ENCODE peak calls at places on chromosomes 3 and 15, in eight cellular contexts. One of them, this sample, is unnamed.

GRCh38 chr15:89646416-89647141 is 8.7 kb downstream of the KIF7 start:
- DNase-seq in NCI-H524: no peak
- DNase-seq in activated T-helper 1 cell treated with Interleukin-2 at 50 U/mL for 16 hours: no peak
- DNase-seq in activated T-cell treated with anti-CD3 and anti-CD28 coated beads for 1 hour: no peak
- DNase-seq in HFFc6: no peak
- DNase-seq in DMS 273 treated with DMSO at 0.1 percent for 48 hours: no peak
- DNase-seq in endodermal cell: no peak
- DNase-seq in CD8-positive, alpha-beta memory T cell: no peak
- DNase-seq in this sample: no peak

GRCh38 chr15:27686376-27686775 is 412.7 kb downstream of the OCA2 start:
- DNase-seq in CD8-positive, alpha-beta memory T cell: no peak
- DNase-seq in HFFc6: no peak
- DNase-seq in activated T-cell treated with anti-CD3 and anti-CD28 coated beads for 1 hour: no peak
- DNase-seq in endodermal cell: peak; percentile 33
- DNase-seq in activated T-helper 1 cell treated with Interleukin-2 at 50 U/mL for 16 hours: no peak
- DNase-seq in NCI-H524: no peak
- DNase-seq in DMS 273 treated with DMSO at 0.1 percent for 48 hours: no peak
- DNase-seq in this sample: no peak

GRCh38 chr15:43859546-43859945 is 32.7 kb downstream of the WDR76 start:
- DNase-seq in CD8-positive, alpha-beta memory T cell: no peak
- DNase-seq in activated T-helper 1 cell treated with Interleukin-2 at 50 U/mL for 16 hours: no peak
- DNase-seq in endodermal cell: no peak
- DNase-seq in activated T-cell treated with anti-CD3 and anti-CD28 coated beads for 1 hour: no peak
- DNase-seq in NCI-H524: no peak
- DNase-seq in DMS 273 treated with DMSO at 0.1 percent for 48 hours: no peak
- DNase-seq in HFFc6: no peak
- DNase-seq in this sample: no peak

GRCh38 chr15:65952425-65953053 is 83.2 kb downstream of the RAB11A start:
- DNase-seq in endodermal cell: peak; percentile 91
- DNase-seq in HFFc6: peak; percentile 35
- DNase-seq in activated T-helper 1 cell treated with Interleukin-2 at 50 U/mL for 16 hours: no peak
- DNase-seq in CD8-positive, alpha-beta memory T cell: no peak
- DNase-seq in activated T-cell treated with anti-CD3 and anti-CD28 coated beads for 1 hour: no peak
- DNase-seq in NCI-H524: no peak
- DNase-seq in DMS 273 treated with DMSO at 0.1 percent for 48 hours: no peak
- DNase-seq in this sample: no peak

GRCh38 chr3:38453075-38453913 is at the start of gene ACVR2B:
- DNase-seq in NCI-H524: peak; percentile 64
- DNase-seq in CD8-positive, alpha-beta memory T cell: peak; percentile 61
- DNase-seq in DMS 273 treated with DMSO at 0.1 percent for 48 hours: no peak
- DNase-seq in HFFc6: peak; percentile 29
- DNase-seq in endodermal cell: peak; percentile 96
- DNase-seq in activated T-cell treated with anti-CD3 and anti-CD28 coated beads for 1 hour: peak; percentile 63
- DNase-seq in activated T-helper 1 cell treated with Interleukin-2 at 50 U/mL for 16 hours: peak; percentile 48
- DNase-seq in this sample: peak; percentile 63

GRCh38 chr3:89368846-89369245 is 261.4 kb downstream of the EPHA3 start:
- DNase-seq in activated T-helper 1 cell treated with Interleukin-2 at 50 U/mL for 16 hours: no peak
- DNase-seq in NCI-H524: no peak
- DNase-seq in endodermal cell: no peak
- DNase-seq in HFFc6: no peak
- DNase-seq in DMS 273 treated with DMSO at 0.1 percent for 48 hours: no peak
- DNase-seq in activated T-cell treated with anti-CD3 and anti-CD28 coated beads for 1 hour: no peak
- DNase-seq in CD8-positive, alpha-beta memory T cell: no peak
- DNase-seq in this sample: no peak

GRCh38 chr15:50119063-50119700 is at the start of gene ATP8B4:
- DNase-seq in HFFc6: no peak
- DNase-seq in activated T-helper 1 cell treated with Interleukin-2 at 50 U/mL for 16 hours: no peak
- DNase-seq in endodermal cell: peak; percentile 73
- DNase-seq in CD8-positive, alpha-beta memory T cell: no peak
- DNase-seq in NCI-H524: no peak
- DNase-seq in DMS 273 treated with DMSO at 0.1 percent for 48 hours: no peak
- DNase-seq in activated T-cell treated with anti-CD3 and anti-CD28 coated beads for 1 hour: no peak
- DNase-seq in this sample: no peak

GRCh38 chr3:49098429-49098828 is 4.6 kb upstream of the QRICH1 start:
- DNase-seq in activated T-cell treated with anti-CD3 and anti-CD28 coated beads for 1 hour: no peak
- DNase-seq in activated T-helper 1 cell treated with Interleukin-2 at 50 U/mL for 16 hours: no peak
- DNase-seq in endodermal cell: no peak
- DNase-seq in HFFc6: no peak
- DNase-seq in NCI-H524: no peak
- DNase-seq in CD8-positive, alpha-beta memory T cell: no peak
- DNase-seq in DMS 273 treated with DMSO at 0.1 percent for 48 hours: no peak
- DNase-seq in this sample: no peak

GRCh38 chr3:28349397-28350000 is 875 bp upstream of the AZI2 start:
- DNase-seq in activated T-cell treated with anti-CD3 and anti-CD28 coated beads for 1 hour: no peak
- DNase-seq in CD8-positive, alpha-beta memory T cell: no peak
- DNase-seq in NCI-H524: peak; percentile 81
- DNase-seq in HFFc6: no peak
- DNase-seq in DMS 273 treated with DMSO at 0.1 percent for 48 hours: peak; percentile 39
- DNase-seq in activated T-helper 1 cell treated with Interleukin-2 at 50 U/mL for 16 hours: no peak
- DNase-seq in endodermal cell: no peak
- DNase-seq in this sample: no peak

GRCh38 chr15:79973445-79974180 is 2.6 kb upstream of the BCL2A1 start:
- DNase-seq in HFFc6: no peak
- DNase-seq in NCI-H524: no peak
- DNase-seq in endodermal cell: no peak
- DNase-seq in CD8-positive, alpha-beta memory T cell: no peak
- DNase-seq in DMS 273 treated with DMSO at 0.1 percent for 48 hours: no peak
- DNase-seq in activated T-helper 1 cell treated with Interleukin-2 at 50 U/mL for 16 hours: no peak
- DNase-seq in activated T-cell treated with anti-CD3 and anti-CD28 coated beads for 1 hour: no peak
- DNase-seq in this sample: no peak

GRCh38 chr3:15113884-15114283 is 14.9 kb upstream of the RBSN start:
- DNase-seq in endodermal cell: no peak
- DNase-seq in activated T-helper 1 cell treated with Interleukin-2 at 50 U/mL for 16 hours: no peak
- DNase-seq in HFFc6: no peak
- DNase-seq in activated T-cell treated with anti-CD3 and anti-CD28 coated beads for 1 hour: no peak
- DNase-seq in CD8-positive, alpha-beta memory T cell: no peak
- DNase-seq in DMS 273 treated with DMSO at 0.1 percent for 48 hours: no peak
- DNase-seq in NCI-H524: no peak
- DNase-seq in this sample: no peak

GRCh38 chr15:67899596-67900283 is 59.9 kb upstream of the RNU6-1 start:
- DNase-seq in CD8-positive, alpha-beta memory T cell: no peak
- DNase-seq in activated T-helper 1 cell treated with Interleukin-2 at 50 U/mL for 16 hours: no peak
- DNase-seq in activated T-cell treated with anti-CD3 and anti-CD28 coated beads for 1 hour: no peak
- DNase-seq in DMS 273 treated with DMSO at 0.1 percent for 48 hours: no peak
- DNase-seq in HFFc6: no peak
- DNase-seq in endodermal cell: no peak
- DNase-seq in NCI-H524: no peak
- DNase-seq in this sample: no peak

GRCh38 chr15:85527907-85528306 is 147.5 kb downstream of the AKAP13 start:
- DNase-seq in activated T-helper 1 cell treated with Interleukin-2 at 50 U/mL for 16 hours: no peak
- DNase-seq in endodermal cell: no peak
- DNase-seq in HFFc6: peak; percentile 75
- DNase-seq in activated T-cell treated with anti-CD3 and anti-CD28 coated beads for 1 hour: no peak
- DNase-seq in NCI-H524: no peak
- DNase-seq in DMS 273 treated with DMSO at 0.1 percent for 48 hours: no peak
- DNase-seq in CD8-positive, alpha-beta memory T cell: no peak
- DNase-seq in this sample: no peak

GRCh38 chr3:143897558-143898305 is 49.5 kb upstream of the SLC9A9 start:
- DNase-seq in NCI-H524: no peak
- DNase-seq in HFFc6: peak; percentile 8
- DNase-seq in activated T-helper 1 cell treated with Interleukin-2 at 50 U/mL for 16 hours: no peak
- DNase-seq in CD8-positive, alpha-beta memory T cell: no peak
- DNase-seq in endodermal cell: peak; percentile 53
- DNase-seq in activated T-cell treated with anti-CD3 and anti-CD28 coated beads for 1 hour: no peak
- DNase-seq in DMS 273 treated with DMSO at 0.1 percent for 48 hours: no peak
- DNase-seq in this sample: no peak

GRCh38 chr15:64024172-64025050 is 21.9 kb downstream of the DAPK2 start:
- DNase-seq in HFFc6: no peak
- DNase-seq in CD8-positive, alpha-beta memory T cell: no peak
- DNase-seq in activated T-helper 1 cell treated with Interleukin-2 at 50 U/mL for 16 hours: no peak
- DNase-seq in endodermal cell: peak; percentile 71
- DNase-seq in activated T-cell treated with anti-CD3 and anti-CD28 coated beads for 1 hour: no peak
- DNase-seq in DMS 273 treated with DMSO at 0.1 percent for 48 hours: no peak
- DNase-seq in NCI-H524: no peak
- DNase-seq in this sample: no peak

GRCh38 chr3:72748659-72749058 is 99.6 kb downstream of the SHQ1 start:
- DNase-seq in NCI-H524: no peak
- DNase-seq in CD8-positive, alpha-beta memory T cell: no peak
- DNase-seq in endodermal cell: no peak
- DNase-seq in activated T-helper 1 cell treated with Interleukin-2 at 50 U/mL for 16 hours: no peak
- DNase-seq in HFFc6: no peak
- DNase-seq in activated T-cell treated with anti-CD3 and anti-CD28 coated beads for 1 hour: no peak
- DNase-seq in DMS 273 treated with DMSO at 0.1 percent for 48 hours: no peak
- DNase-seq in this sample: no peak

GRCh38 chr15:70806992-70807712 is 43.8 kb upstream of the UACA start:
- DNase-seq in HFFc6: no peak
- DNase-seq in activated T-cell treated with anti-CD3 and anti-CD28 coated beads for 1 hour: no peak
- DNase-seq in NCI-H524: no peak
- DNase-seq in endodermal cell: peak; percentile 13
- DNase-seq in CD8-positive, alpha-beta memory T cell: no peak
- DNase-seq in DMS 273 treated with DMSO at 0.1 percent for 48 hours: no peak
- DNase-seq in activated T-helper 1 cell treated with Interleukin-2 at 50 U/mL for 16 hours: no peak
- DNase-seq in this sample: no peak

GRCh38 chr3:64954995-64955636 is 267.3 kb upstream of the ADAMTS9 start:
- DNase-seq in endodermal cell: no peak
- DNase-seq in HFFc6: no peak
- DNase-seq in CD8-positive, alpha-beta memory T cell: no peak
- DNase-seq in NCI-H524: no peak
- DNase-seq in activated T-helper 1 cell treated with Interleukin-2 at 50 U/mL for 16 hours: no peak
- DNase-seq in activated T-cell treated with anti-CD3 and anti-CD28 coated beads for 1 hour: no peak
- DNase-seq in DMS 273 treated with DMSO at 0.1 percent for 48 hours: no peak
- DNase-seq in this sample: no peak

GRCh38 chr3:46228259-46229222 is 13.7 kb upstream of the CCR3 start:
- DNase-seq in CD8-positive, alpha-beta memory T cell: no peak
- DNase-seq in endodermal cell: no peak
- DNase-seq in HFFc6: peak; percentile 59
- DNase-seq in NCI-H524: no peak
- DNase-seq in DMS 273 treated with DMSO at 0.1 percent for 48 hours: no peak
- DNase-seq in activated T-helper 1 cell treated with Interleukin-2 at 50 U/mL for 16 hours: no peak
- DNase-seq in activated T-cell treated with anti-CD3 and anti-CD28 coated beads for 1 hour: no peak
- DNase-seq in this sample: no peak

GRCh38 chr15:77706482-77707244 is 74.0 kb upstream of the LINGO1 start:
- DNase-seq in CD8-positive, alpha-beta memory T cell: no peak
- DNase-seq in activated T-cell treated with anti-CD3 and anti-CD28 coated beads for 1 hour: no peak
- DNase-seq in DMS 273 treated with DMSO at 0.1 percent for 48 hours: no peak
- DNase-seq in endodermal cell: no peak
- DNase-seq in activated T-helper 1 cell treated with Interleukin-2 at 50 U/mL for 16 hours: no peak
- DNase-seq in NCI-H524: no peak
- DNase-seq in HFFc6: no peak
- DNase-seq in this sample: no peak

GRCh38 chr15:78206326-78207109 is 27.8 kb downstream of the ACSBG1 start:
- DNase-seq in activated T-helper 1 cell treated with Interleukin-2 at 50 U/mL for 16 hours: no peak
- DNase-seq in activated T-cell treated with anti-CD3 and anti-CD28 coated beads for 1 hour: no peak
- DNase-seq in CD8-positive, alpha-beta memory T cell: no peak
- DNase-seq in endodermal cell: peak; percentile 54
- DNase-seq in NCI-H524: no peak
- DNase-seq in HFFc6: peak; percentile 44
- DNase-seq in DMS 273 treated with DMSO at 0.1 percent for 48 hours: no peak
- DNase-seq in this sample: no peak

GRCh38 chr3:24678441-24678865 is 183.8 kb upstream of the THRB start:
- DNase-seq in CD8-positive, alpha-beta memory T cell: no peak
- DNase-seq in activated T-cell treated with anti-CD3 and anti-CD28 coated beads for 1 hour: no peak
- DNase-seq in DMS 273 treated with DMSO at 0.1 percent for 48 hours: no peak
- DNase-seq in NCI-H524: no peak
- DNase-seq in activated T-helper 1 cell treated with Interleukin-2 at 50 U/mL for 16 hours: no peak
- DNase-seq in HFFc6: no peak
- DNase-seq in endodermal cell: no peak
- DNase-seq in this sample: no peak

GRCh38 chr15:45376300-45376928 is 1.9 kb downstream of the GATM start:
- DNase-seq in endodermal cell: peak; percentile 66
- DNase-seq in HFFc6: no peak
- DNase-seq in CD8-positive, alpha-beta memory T cell: no peak
- DNase-seq in activated T-helper 1 cell treated with Interleukin-2 at 50 U/mL for 16 hours: no peak
- DNase-seq in NCI-H524: no peak
- DNase-seq in activated T-cell treated with anti-CD3 and anti-CD28 coated beads for 1 hour: no peak
- DNase-seq in DMS 273 treated with DMSO at 0.1 percent for 48 hours: no peak
- DNase-seq in this sample: no peak

GRCh38 chr3:15207836-15208504 is 1.9 kb downstream of the CAPN7 start:
- DNase-seq in activated T-cell treated with anti-CD3 and anti-CD28 coated beads for 1 hour: no peak
- DNase-seq in activated T-helper 1 cell treated with Interleukin-2 at 50 U/mL for 16 hours: no peak
- DNase-seq in endodermal cell: no peak
- DNase-seq in HFFc6: peak; percentile 25
- DNase-seq in CD8-positive, alpha-beta memory T cell: no peak
- DNase-seq in NCI-H524: no peak
- DNase-seq in DMS 273 treated with DMSO at 0.1 percent for 48 hours: no peak
- DNase-seq in this sample: no peak

GRCh38 chr3:193776626-193777025 is 183.6 kb downstream of the OPA1 start:
- DNase-seq in activated T-helper 1 cell treated with Interleukin-2 at 50 U/mL for 16 hours: no peak
- DNase-seq in CD8-positive, alpha-beta memory T cell: no peak
- DNase-seq in NCI-H524: no peak
- DNase-seq in endodermal cell: peak; percentile 36
- DNase-seq in HFFc6: no peak
- DNase-seq in DMS 273 treated with DMSO at 0.1 percent for 48 hours: no peak
- DNase-seq in activated T-cell treated with anti-CD3 and anti-CD28 coated beads for 1 hour: no peak
- DNase-seq in this sample: no peak

GRCh38 chr3:131477813-131478212 is 25.0 kb downstream of the MRPL3 start:
- DNase-seq in HFFc6: no peak
- DNase-seq in CD8-positive, alpha-beta memory T cell: no peak
- DNase-seq in DMS 273 treated with DMSO at 0.1 percent for 48 hours: no peak
- DNase-seq in endodermal cell: no peak
- DNase-seq in activated T-cell treated with anti-CD3 and anti-CD28 coated beads for 1 hour: no peak
- DNase-seq in NCI-H524: no peak
- DNase-seq in activated T-helper 1 cell treated with Interleukin-2 at 50 U/mL for 16 hours: no peak
- DNase-seq in this sample: no peak

GRCh38 chr15:99019558-99020540 is 12.3 kb upstream of the PGPEP1L start:
- DNase-seq in activated T-cell treated with anti-CD3 and anti-CD28 coated beads for 1 hour: no peak
- DNase-seq in DMS 273 treated with DMSO at 0.1 percent for 48 hours: no peak
- DNase-seq in CD8-positive, alpha-beta memory T cell: no peak
- DNase-seq in endodermal cell: no peak
- DNase-seq in activated T-helper 1 cell treated with Interleukin-2 at 50 U/mL for 16 hours: no peak
- DNase-seq in HFFc6: peak; percentile 79
- DNase-seq in NCI-H524: no peak
- DNase-seq in this sample: no peak

GRCh38 chr15:71114066-71114680 is 1.1 kb upstream of the THSD4 start:
- DNase-seq in DMS 273 treated with DMSO at 0.1 percent for 48 hours: no peak
- DNase-seq in HFFc6: no peak
- DNase-seq in NCI-H524: no peak
- DNase-seq in endodermal cell: peak; percentile 75
- DNase-seq in CD8-positive, alpha-beta memory T cell: no peak
- DNase-seq in activated T-cell treated with anti-CD3 and anti-CD28 coated beads for 1 hour: no peak
- DNase-seq in activated T-helper 1 cell treated with Interleukin-2 at 50 U/mL for 16 hours: no peak
- DNase-seq in this sample: no peak

GRCh38 chr3:22981861-22982260 is 221.3 kb upstream of the UBE2E2 start:
- DNase-seq in CD8-positive, alpha-beta memory T cell: no peak
- DNase-seq in endodermal cell: no peak
- DNase-seq in activated T-cell treated with anti-CD3 and anti-CD28 coated beads for 1 hour: no peak
- DNase-seq in NCI-H524: no peak
- DNase-seq in activated T-helper 1 cell treated with Interleukin-2 at 50 U/mL for 16 hours: no peak
- DNase-seq in DMS 273 treated with DMSO at 0.1 percent for 48 hours: no peak
- DNase-seq in HFFc6: no peak
- DNase-seq in this sample: no peak

GRCh38 chr15:22831473-22831872 is 7.0 kb upstream of the NIPA2 start:
- DNase-seq in HFFc6: no peak
- DNase-seq in DMS 273 treated with DMSO at 0.1 percent for 48 hours: no peak
- DNase-seq in CD8-positive, alpha-beta memory T cell: no peak
- DNase-seq in activated T-helper 1 cell treated with Interleukin-2 at 50 U/mL for 16 hours: no peak
- DNase-seq in NCI-H524: no peak
- DNase-seq in endodermal cell: no peak
- DNase-seq in activated T-cell treated with anti-CD3 and anti-CD28 coated beads for 1 hour: no peak
- DNase-seq in this sample: no peak

GRCh38 chr3:79937567-79937966 is 169.8 kb upstream of the ROBO1 start:
- DNase-seq in NCI-H524: no peak
- DNase-seq in CD8-positive, alpha-beta memory T cell: no peak
- DNase-seq in endodermal cell: peak; percentile 85
- DNase-seq in HFFc6: no peak
- DNase-seq in activated T-cell treated with anti-CD3 and anti-CD28 coated beads for 1 hour: no peak
- DNase-seq in DMS 273 treated with DMSO at 0.1 percent for 48 hours: no peak
- DNase-seq in activated T-helper 1 cell treated with Interleukin-2 at 50 U/mL for 16 hours: no peak
- DNase-seq in this sample: no peak

GRCh38 chr15:33009603-33010002 is 184.9 kb downstream of the FMN1 start:
- DNase-seq in NCI-H524: no peak
- DNase-seq in HFFc6: no peak
- DNase-seq in activated T-cell treated with anti-CD3 and anti-CD28 coated beads for 1 hour: no peak
- DNase-seq in activated T-helper 1 cell treated with Interleukin-2 at 50 U/mL for 16 hours: no peak
- DNase-seq in DMS 273 treated with DMSO at 0.1 percent for 48 hours: no peak
- DNase-seq in endodermal cell: no peak
- DNase-seq in CD8-positive, alpha-beta memory T cell: no peak
- DNase-seq in this sample: no peak